ENCODE peak calls at places on chromosome 18, in seven cellular contexts. One of them, this sample, is unnamed.

GRCh38 chr18:68944330-68944729 is 146.4 kb downstream of the CCDC102B start:
- DNase-seq in AG09319: no peak
- DNase-seq in thoracic aorta: no peak
- DNase-seq in stimulated activated CD4-positive, alpha-beta T cell treated with anti-CD3 and anti-CD28 coated beads, Interleukin-2, amount 100 ng/mL, for 24 hours: no peak
- DNase-seq in CD8-positive, alpha-beta memory T cell: no peak
- DNase-seq in IMR-90: no peak
- DNase-seq in putamen: no peak
- DNase-seq in this sample: no peak

GRCh38 chr18:65287642-65288041 is 463.2 kb upstream of the CDH7 start:
- DNase-seq in AG09319: no peak
- DNase-seq in thoracic aorta: no peak
- DNase-seq in stimulated activated CD4-positive, alpha-beta T cell treated with anti-CD3 and anti-CD28 coated beads, Interleukin-2, amount 100 ng/mL, for 24 hours: no peak
- DNase-seq in CD8-positive, alpha-beta memory T cell: no peak
- DNase-seq in IMR-90: no peak
- DNase-seq in putamen: no peak
- DNase-seq in this sample: no peak

GRCh38 chr18:74012954-74013630 is 134.5 kb downstream of the FBXO15 start:
- DNase-seq in AG09319: no peak
- DNase-seq in thoracic aorta: no peak
- DNase-seq in stimulated activated CD4-positive, alpha-beta T cell treated with anti-CD3 and anti-CD28 coated beads, Interleukin-2, amount 100 ng/mL, for 24 hours: no peak
- DNase-seq in CD8-positive, alpha-beta memory T cell: no peak
- DNase-seq in IMR-90: no peak
- DNase-seq in putamen: peak
- DNase-seq in this sample: no peak

GRCh38 chr18:26298107-26298506 is 71.9 kb downstream of the TAF4B start:
- DNase-seq in AG09319: no peak
- DNase-seq in thoracic aorta: no peak
- DNase-seq in stimulated activated CD4-positive, alpha-beta T cell treated with anti-CD3 and anti-CD28 coated beads, Interleukin-2, amount 100 ng/mL, for 24 hours: no peak
- DNase-seq in CD8-positive, alpha-beta memory T cell: no peak
- DNase-seq in IMR-90: no peak
- DNase-seq in putamen: no peak
- DNase-seq in this sample: no peak

GRCh38 chr18:77918738-77919137 is 669.1 kb downstream of the GALR1 start:
- DNase-seq in AG09319: no peak
- DNase-seq in thoracic aorta: no peak
- DNase-seq in stimulated activated CD4-positive, alpha-beta T cell treated with anti-CD3 and anti-CD28 coated beads, Interleukin-2, amount 100 ng/mL, for 24 hours: no peak
- DNase-seq in CD8-positive, alpha-beta memory T cell: no peak
- DNase-seq in IMR-90: no peak
- DNase-seq in putamen: no peak
- DNase-seq in this sample: no peak

GRCh38 chr18:46071894-46072867 is at the start of gene PSTPIP2:
- DNase-seq in AG09319: peak
- DNase-seq in thoracic aorta: no peak
- DNase-seq in stimulated activated CD4-positive, alpha-beta T cell treated with anti-CD3 and anti-CD28 coated beads, Interleukin-2, amount 100 ng/mL, for 24 hours: peak
- DNase-seq in CD8-positive, alpha-beta memory T cell: peak
- DNase-seq in IMR-90: peak
- DNase-seq in putamen: peak
- DNase-seq in this sample: peak

GRCh38 chr18:77065221-77065981 is 67.2 kb downstream of the MBP start:
- DNase-seq in AG09319: peak
- DNase-seq in thoracic aorta: no peak
- DNase-seq in stimulated activated CD4-positive, alpha-beta T cell treated with anti-CD3 and anti-CD28 coated beads, Interleukin-2, amount 100 ng/mL, for 24 hours: peak
- DNase-seq in CD8-positive, alpha-beta memory T cell: peak
- DNase-seq in IMR-90: peak
- DNase-seq in putamen: no peak
- DNase-seq in this sample: no peak

GRCh38 chr18:32298289-32298688 is 108.5 kb downstream of the MEP1B start:
- DNase-seq in AG09319: peak
- DNase-seq in thoracic aorta: no peak
- DNase-seq in stimulated activated CD4-positive, alpha-beta T cell treated with anti-CD3 and anti-CD28 coated beads, Interleukin-2, amount 100 ng/mL, for 24 hours: no peak
- DNase-seq in CD8-positive, alpha-beta memory T cell: no peak
- DNase-seq in IMR-90: no peak
- DNase-seq in putamen: no peak
- DNase-seq in this sample: no peak

GRCh38 chr18:78642561-78643398 is 336.8 kb upstream of the SALL3 start:
- DNase-seq in AG09319: no peak
- DNase-seq in thoracic aorta: no peak
- DNase-seq in stimulated activated CD4-positive, alpha-beta T cell treated with anti-CD3 and anti-CD28 coated beads, Interleukin-2, amount 100 ng/mL, for 24 hours: no peak
- DNase-seq in CD8-positive, alpha-beta memory T cell: no peak
- DNase-seq in IMR-90: no peak
- DNase-seq in putamen: peak
- DNase-seq in this sample: no peak

GRCh38 chr18:24027156-24027555 is 12.6 kb downstream of the TTC39C start:
- DNase-seq in AG09319: peak
- DNase-seq in thoracic aorta: no peak
- DNase-seq in stimulated activated CD4-positive, alpha-beta T cell treated with anti-CD3 and anti-CD28 coated beads, Interleukin-2, amount 100 ng/mL, for 24 hours: no peak
- DNase-seq in CD8-positive, alpha-beta memory T cell: no peak
- DNase-seq in IMR-90: peak
- DNase-seq in putamen: no peak
- DNase-seq in this sample: no peak

GRCh38 chr18:67310826-67311225 is 205.7 kb downstream of the DSEL start:
- DNase-seq in AG09319: no peak
- DNase-seq in thoracic aorta: no peak
- DNase-seq in stimulated activated CD4-positive, alpha-beta T cell treated with anti-CD3 and anti-CD28 coated beads, Interleukin-2, amount 100 ng/mL, for 24 hours: no peak
- DNase-seq in CD8-positive, alpha-beta memory T cell: no peak
- DNase-seq in IMR-90: peak
- DNase-seq in putamen: no peak
- DNase-seq in this sample: no peak

GRCh38 chr18:48641981-48642380 is 103.2 kb downstream of the CTIF start:
- DNase-seq in AG09319: no peak
- DNase-seq in thoracic aorta: no peak
- DNase-seq in stimulated activated CD4-positive, alpha-beta T cell treated with anti-CD3 and anti-CD28 coated beads, Interleukin-2, amount 100 ng/mL, for 24 hours: no peak
- DNase-seq in CD8-positive, alpha-beta memory T cell: no peak
- DNase-seq in IMR-90: peak
- DNase-seq in putamen: no peak
- DNase-seq in this sample: no peak

GRCh38 chr18:36468161-36468560 is 170.6 kb downstream of the FHOD3 start:
- DNase-seq in AG09319: no peak
- DNase-seq in thoracic aorta: no peak
- DNase-seq in stimulated activated CD4-positive, alpha-beta T cell treated with anti-CD3 and anti-CD28 coated beads, Interleukin-2, amount 100 ng/mL, for 24 hours: no peak
- DNase-seq in CD8-positive, alpha-beta memory T cell: no peak
- DNase-seq in IMR-90: no peak
- DNase-seq in putamen: no peak
- DNase-seq in this sample: no peak

GRCh38 chr18:32460046-32460785 is 10.5 kb downstream of the GAREM1 start:
- DNase-seq in AG09319: no peak
- DNase-seq in thoracic aorta: no peak
- DNase-seq in stimulated activated CD4-positive, alpha-beta T cell treated with anti-CD3 and anti-CD28 coated beads, Interleukin-2, amount 100 ng/mL, for 24 hours: no peak
- DNase-seq in CD8-positive, alpha-beta memory T cell: no peak
- DNase-seq in IMR-90: no peak
- DNase-seq in putamen: no peak
- DNase-seq in this sample: no peak

GRCh38 chr18:50429207-50429948 is 54.5 kb downstream of the SKA1 start:
- DNase-seq in AG09319: no peak
- DNase-seq in thoracic aorta: no peak
- DNase-seq in stimulated activated CD4-positive, alpha-beta T cell treated with anti-CD3 and anti-CD28 coated beads, Interleukin-2, amount 100 ng/mL, for 24 hours: no peak
- DNase-seq in CD8-positive, alpha-beta memory T cell: no peak
- DNase-seq in IMR-90: peak
- DNase-seq in putamen: no peak
- DNase-seq in this sample: no peak

This sample was measured in tibial nerve.